ENCODE peak calls at places on chromosomes 12 and 14, in nine cellular contexts. R is heart left ventricle, E is lung, K is DND-41, A is GM23338, W is HCT116, D is psoas muscle, F is neuronal stem cell, N is iPS DF 6.9. M is an unnamed sample.

GRCh38 chr12:106999444-106999843 is 12.5 kb upstream of the MTERF2 start:
- DNase-seq in R (no peak), E (no peak), K (no peak), A (no peak), W (no peak), D (peak), F (no peak), N (no peak), M (no peak)

GRCh38 chr12:122836027-122836921 is 1.0 kb downstream of the HIP1R start:
- DNase-seq in R (no peak), E (no peak), K (peak), A (peak), W (no peak), D (no peak), F (no peak), N (no peak), M (peak)

GRCh38 chr12:27937768-27938167 is 34.8 kb downstream of the PTHLH start:
- DNase-seq in R (no peak), E (no peak), K (no peak), A (no peak), W (no peak), D (no peak), F (no peak), N (no peak), M (no peak)

GRCh38 chr12:124390442-124391116 is 95.7 kb downstream of the RFLNA start:
- DNase-seq in R (peak), E (peak), K (no peak), A (no peak), W (peak), D (peak), F (no peak), N (no peak), M (no peak)

GRCh38 chr12:108635201-108635996 is 1.7 kb upstream of the SELPLG start:
- DNase-seq in R (no peak), E (no peak), K (peak), A (no peak), W (no peak), D (no peak), F (no peak), N (no peak), M (peak)

GRCh38 chr12:105330938-105331804 is 680 bp downstream of the C12orf75 start:
- DNase-seq in R (peak), E (no peak), K (peak), A (peak), W (no peak), D (peak), F (no peak), N (no peak), M (peak)

GRCh38 chr12:54622463-54623183 is 12.1 kb downstream of the LACRT start:
- DNase-seq in R (no peak), E (no peak), K (no peak), A (peak), W (no peak), D (no peak), F (no peak), N (no peak), M (no peak)

GRCh38 chr12:64618953-64619590 is 8.8 kb downstream of the RASSF3 start:
- DNase-seq in R (no peak), E (no peak), K (no peak), A (no peak), W (no peak), D (no peak), F (no peak), N (no peak), M (no peak)

GRCh38 chr14:42149609-42150261 is 543.1 kb downstream of the LRFN5 start:
- DNase-seq in R (no peak), E (no peak), K (no peak), A (no peak), W (no peak), D (no peak), F (no peak), N (no peak), M (no peak)

GRCh38 chr12:64609543-64610091 is 678 bp upstream of the RASSF3 start:
- DNase-seq in R (no peak), E (no peak), K (no peak), A (no peak), W (no peak), D (no peak), F (peak), N (no peak), M (no peak)

GRCh38 chr12:19388131-19388549 is 51.2 kb upstream of the AEBP2 start:
- DNase-seq in R (peak), E (no peak), K (no peak), A (no peak), W (no peak), D (no peak), F (no peak), N (no peak), M (no peak)

GRCh38 chr12:58668831-58669230 is 251.5 kb downstream of the LRIG3 start:
- DNase-seq in R (no peak), E (no peak), K (no peak), A (no peak), W (no peak), D (no peak), F (no peak), N (no peak), M (no peak)

GRCh38 chr14:99463974-99464373 is 16.7 kb downstream of the SETD3 start:
- DNase-seq in R (no peak), E (no peak), K (no peak), A (no peak), W (no peak), D (no peak), F (no peak), N (no peak), M (no peak)

GRCh38 chr14:96246535-96246839 is 9.5 kb upstream of the BDKRB1 start:
- DNase-seq in R (no peak), E (no peak), K (no peak), A (no peak), W (no peak), D (no peak), F (no peak), N (no peak), M (no peak)

GRCh38 chr12:76060111-76060510 is 24.4 kb downstream of the NAP1L1 start:
- DNase-seq in R (no peak), E (no peak), K (no peak), A (no peak), W (no peak), D (no peak), F (no peak), N (no peak), M (no peak)

GRCh38 chr12:18752280-18752920 is 14.5 kb downstream of the CAPZA3 start:
- DNase-seq in R (peak), E (no peak), K (no peak), A (peak), W (no peak), D (no peak), F (no peak), N (no peak), M (no peak)

GRCh38 chr12:117334855-117335587 is 26.4 kb downstream of the NOS1 start:
- DNase-seq in R (no peak), E (no peak), K (no peak), A (no peak), W (no peak), D (no peak), F (no peak), N (no peak), M (no peak)

GRCh38 chr14:36538051-36538450 is 18.0 kb upstream of the NKX2-1 start:
- DNase-seq in R (no peak), E (no peak), K (no peak), A (no peak), W (no peak), D (no peak), F (no peak), N (no peak), M (no peak)

GRCh38 chr12:106304001-106304421 is 1.5 kb downstream of the TCP11L2 start:
- DNase-seq in R (no peak), E (no peak), K (no peak), A (no peak), W (no peak), D (no peak), F (no peak), N (no peak), M (no peak)

GRCh38 chr14:60064491-60065072 is 27.1 kb upstream of the PCNX4 start:
- DNase-seq in R (no peak), E (no peak), K (no peak), A (peak), W (peak), D (no peak), F (no peak), N (no peak), M (no peak)

DNA sequence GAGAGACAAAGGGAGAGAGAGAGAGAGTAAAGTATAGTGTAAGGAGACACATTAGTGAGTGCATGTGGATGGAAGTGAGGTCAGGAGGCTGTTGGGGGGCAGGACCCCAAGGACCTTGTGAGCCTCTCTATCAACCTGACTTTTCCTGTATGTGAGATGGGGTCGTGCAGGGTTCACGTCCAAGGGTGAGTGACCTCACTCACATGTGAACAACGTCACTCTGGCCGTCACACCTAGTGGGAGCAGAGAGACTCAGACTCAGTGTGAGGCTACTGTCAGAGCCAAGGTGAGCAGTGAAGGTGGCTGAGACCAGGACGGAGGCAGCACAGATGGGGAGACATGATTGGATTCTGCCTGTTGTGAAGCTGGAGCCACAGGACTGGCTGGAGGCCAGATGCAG is 93.1 kb downstream of the LGMN start:
- DNase-seq in R (no peak), E (no peak), K (no peak), A (no peak), W (no peak), D (no peak), F (no peak), N (no peak), M (no peak)
- H3K4me3 ChIP-seq in R (no peak), E (no peak), K (no peak), A (no peak), W (no peak), D (no peak), F (no peak), N (no peak), M (peak)

GRCh38 chr12:116169071-116169470 is 108.4 kb downstream of the MED13L start:
- DNase-seq in R (no peak), E (no peak), K (no peak), A (no peak), W (no peak), D (no peak), F (no peak), N (no peak), M (no peak)

GRCh38 chr12:116171549-116171948 is 105.9 kb downstream of the MED13L start:
- DNase-seq in R (no peak), E (no peak), K (no peak), A (no peak), W (no peak), D (no peak), F (no peak), N (no peak), M (no peak)

GRCh38 chr12:116174904-116175303 is 102.6 kb downstream of the MED13L start:
- DNase-seq in R (no peak), E (no peak), K (no peak), A (no peak), W (no peak), D (no peak), F (no peak), N (no peak), M (no peak)

GRCh38 chr12:116177017-116177416 is 100.5 kb downstream of the MED13L start:
- DNase-seq in R (no peak), E (no peak), K (no peak), A (no peak), W (no peak), D (no peak), F (no peak), N (no peak), M (no peak)

DNA sequence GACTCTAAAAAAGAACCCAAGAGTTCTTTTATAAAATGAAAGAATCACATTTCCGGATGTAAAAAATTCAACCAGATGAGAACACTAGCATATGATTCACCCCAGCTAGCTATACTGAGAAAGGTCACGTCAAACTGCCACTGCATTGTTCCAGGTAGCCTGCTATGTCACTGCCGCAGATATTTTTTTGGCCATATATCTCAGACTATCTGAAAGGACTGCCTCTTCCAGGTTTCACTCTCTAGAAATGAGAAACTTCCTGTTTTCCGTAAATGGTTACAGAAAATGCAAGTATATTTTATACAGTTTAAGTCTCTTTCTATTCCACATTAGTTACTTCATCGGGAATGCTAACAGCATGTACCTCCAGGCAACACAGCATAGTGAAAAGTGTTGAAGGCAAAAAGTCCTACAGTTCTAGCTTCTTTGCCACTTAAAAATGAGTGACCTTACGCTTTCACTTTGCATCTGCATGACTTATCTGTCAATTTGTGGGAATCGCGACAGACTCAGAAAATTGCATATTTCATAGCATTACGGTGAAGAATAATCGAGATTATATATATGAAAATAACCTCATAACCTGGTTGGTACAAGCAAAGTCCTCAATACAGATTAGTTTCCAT is 105.2 kb downstream of the MED13L start:
- DNase-seq in R (no peak), E (no peak), K (no peak), A (no peak), W (no peak), D (no peak), F (no peak), N (no peak), M (no peak)
- H3K4me3 ChIP-seq in R (no peak), E (no peak), K (no peak), A (no peak), W (no peak), D (no peak), F (no peak), N (no peak), M (peak)

GRCh38 chr12:94872671-94873367 is 130.7 kb downstream of the NDUFA12 start:
- DNase-seq in R (peak), E (no peak), K (no peak), A (peak), W (no peak), D (no peak), F (no peak), N (no peak), M (no peak)

GRCh38 chr12:94874986-94875312 is 128.5 kb downstream of the NDUFA12 start:
- DNase-seq in R (no peak), E (no peak), K (no peak), A (peak), W (no peak), D (no peak), F (no peak), N (no peak), M (no peak)

GRCh38 chr12:94873368-94874085 is 130.0 kb downstream of the NDUFA12 start:
- DNase-seq in R (peak), E (no peak), K (no peak), A (peak), W (no peak), D (peak), F (peak), N (no peak), M (no peak)

GRCh38 chr12:94874086-94874985 is 129.2 kb downstream of the NDUFA12 start:
- DNase-seq in R (no peak), E (no peak), K (no peak), A (peak), W (no peak), D (no peak), F (no peak), N (no peak), M (no peak)

GRCh38 chr12:94875525-94875924 is 128.0 kb downstream of the NDUFA12 start:
- DNase-seq in R (no peak), E (no peak), K (peak), A (peak), W (peak), D (no peak), F (no peak), N (no peak), M (no peak)
- H3K4me3 ChIP-seq in R (no peak), E (no peak), K (no peak), A (no peak), W (no peak), D (no peak), F (no peak), N (no peak), M (no peak)

GRCh38 chr12:47812797-47813490 is 6.8 kb downstream of the HDAC7 start:
- DNase-seq in R (peak), E (peak), K (peak), A (peak), W (no peak), D (peak), F (peak), N (no peak), M (peak)

GRCh38 chr12:47813491-47814196 is 6.1 kb downstream of the HDAC7 start:
- DNase-seq in R (no peak), E (no peak), K (no peak), A (peak), W (no peak), D (no peak), F (peak), N (no peak), M (no peak)

GRCh38 chr12:47814539-47815170 is 5.0 kb downstream of the HDAC7 start:
- DNase-seq in R (no peak), E (no peak), K (no peak), A (no peak), W (no peak), D (no peak), F (no peak), N (no peak), M (no peak)

GRCh38 chr12:47811070-47811391 is 8.7 kb downstream of the HDAC7 start:
- DNase-seq in R (no peak), E (no peak), K (no peak), A (peak), W (no peak), D (no peak), F (no peak), N (no peak), M (no peak)

GRCh38 chr12:47811581-47812484 is 7.9 kb downstream of the HDAC7 start:
- DNase-seq in R (peak), E (no peak), K (no peak), A (no peak), W (no peak), D (peak), F (no peak), N (no peak), M (no peak)
- H3K4me3 ChIP-seq in R (peak), E (no peak), K (no peak), A (peak), W (no peak), D (peak), F (no peak), N (no peak), M (peak)

M was measured in CD8-positive, alpha-beta T cell.